ENCODE peak calls at places on chromosomes 5 and 9, in six cellular contexts. H is psoas muscle, A is transverse colon, G is body of pancreas, R is endodermal cell, Q is prostate gland. F is an unnamed sample. For H3K4me1, the result is how much of the 10 kb centered on the place peaks cover.

GRCh38 chr9:99040911-99041582 is 63.9 kb upstream of the TGFBR1 start:
- DNase-seq in H (no peak), A (no peak), G (no peak), R (peak), Q (no peak), F (no peak)

GRCh38 chr5:100623719-100624118 is 88.5 kb downstream of the FAM174A start:
- DNase-seq in H (no peak), A (no peak), G (no peak), R (no peak), Q (no peak), F (no peak)

GRCh38 chr5:138542120-138542955 is 698 bp downstream of the ETF1 start:
- DNase-seq in H (no peak), A (peak), G (peak), R (peak), Q (no peak), F (no peak)

GRCh38 chr9:91929331-91929730 is 20.7 kb downstream of the ROR2 start:
- DNase-seq in H (no peak), A (no peak), G (no peak), R (peak), Q (no peak), F (no peak)

GRCh38 chr5:82011761-82012160 is 39.9 kb downstream of the ATG10 start:
- DNase-seq in H (no peak), A (no peak), G (no peak), R (no peak), Q (no peak), F (no peak)

GRCh38 chr5:138138949-138139775 is at the start of gene NME5:
- DNase-seq in H (peak), A (peak), G (peak), R (peak), Q (peak), F (peak)

GRCh38 chr9:118362123-118362522 is 657.9 kb downstream of the TLR4 start:
- DNase-seq in H (no peak), A (no peak), G (no peak), R (no peak), Q (no peak), F (no peak)

GRCh38 chr5:16713386-16713928 is 96.7 kb upstream of the RETREG1 start:
- DNase-seq in H (no peak), A (peak), G (no peak), R (peak), Q (no peak), F (no peak)

GRCh38 chr9:136832581-136832980 is 9.7 kb upstream of the AJM1 start:
- DNase-seq in H (no peak), A (no peak), G (no peak), R (no peak), Q (no peak), F (no peak)

GRCh38 chr5:177490992-177491391 is 6.4 kb downstream of the PDLIM7 start:
- DNase-seq in H (no peak), A (no peak), G (no peak), R (no peak), Q (no peak), F (no peak)

GRCh38 chr5:173736923-173737412 is 120.5 kb upstream of the BOD1 start:
- DNase-seq in H (no peak), A (peak), G (no peak), R (no peak), Q (no peak), F (no peak)

GRCh38 chr5:72378636-72379289 is 58.6 kb downstream of the PTCD2 start:
- DNase-seq in H (peak), A (no peak), G (no peak), R (no peak), Q (no peak), F (no peak)

GRCh38 chr5:134735243-134735642 is 3.1 kb upstream of the CAMLG start:
- DNase-seq in H (no peak), A (no peak), G (no peak), R (no peak), Q (no peak), F (no peak)

GRCh38 chr9:136537896-136538598 is 7.8 kb downstream of the NOTCH1 start:
- DNase-seq in H (no peak), A (no peak), G (no peak), R (no peak), Q (no peak), F (no peak)

GRCh38 chr9:136335296-136336155 is 8.2 kb downstream of the GPSM1 start:
- DNase-seq in H (no peak), A (no peak), G (no peak), R (no peak), Q (no peak), F (no peak)

GRCh38 chr9:10146517-10147331 is 466.1 kb downstream of the PTPRD start:
- DNase-seq in H (no peak), A (no peak), G (no peak), R (no peak), Q (no peak), F (no peak)

GRCh38 chr9:125296843-125297372 is 35.3 kb downstream of the GAPVD1 start:
- DNase-seq in H (no peak), A (no peak), G (peak), R (peak), Q (peak), F (no peak)

GRCh38 chr9:75372499-75373268 is 284.4 kb downstream of the OSTF1 start:
- DNase-seq in H (peak), A (no peak), G (no peak), R (no peak), Q (no peak), F (no peak)

GRCh38 chr9:125774106-125774505 is 26.9 kb downstream of the PBX3 start:
- DNase-seq in H (no peak), A (no peak), G (no peak), R (no peak), Q (no peak), F (no peak)

GRCh38 chr5:149608936-149609502 is 27.7 kb downstream of the ARHGEF37 start:
- DNase-seq in H (no peak), A (no peak), G (no peak), R (no peak), Q (no peak), F (no peak)

GRCh38 chr9:37309136-37309535 is 113.4 kb upstream of the GRHPR start:
- DNase-seq in H (no peak), A (peak), G (no peak), R (peak), Q (no peak), F (no peak)

GRCh38 chr9:1647776-1648175 is 367.4 kb upstream of the SMARCA2 start:
- DNase-seq in H (no peak), A (no peak), G (no peak), R (no peak), Q (no peak), F (no peak)

GRCh38 chr5:73540192-73540591 is 25.2 kb downstream of the ANKRA2 start:
- DNase-seq in H (no peak), A (no peak), G (no peak), R (no peak), Q (peak), F (no peak)

GRCh38 chr9:4967521-4967920 is 17.6 kb upstream of the JAK2 start:
- DNase-seq in H (no peak), A (no peak), G (no peak), R (no peak), Q (no peak), F (no peak)

GRCh38 chr5:171323806-171324632 is 15.0 kb downstream of the TLX3 start:
- DNase-seq in H (no peak), A (no peak), G (no peak), R (no peak), Q (no peak), F (no peak)

GRCh38 chr5:94916619-94917018 is 298.1 kb downstream of the SLF1 start:
- DNase-seq in H (no peak), A (no peak), G (no peak), R (no peak), Q (peak), F (no peak)

GRCh38 chr9:36748322-36748899 is 175.7 kb downstream of the MELK start:
- DNase-seq in H (peak), A (no peak), G (no peak), R (peak), Q (no peak), F (peak)

GRCh38 chr9:137742698-137743097 is 123.9 kb downstream of the EHMT1 start:
- DNase-seq in H (no peak), A (no peak), G (no peak), R (peak), Q (no peak), F (no peak)

GRCh38 chr5:78795757-78796156 is 147.2 kb upstream of the LHFPL2 start:
- DNase-seq in H (no peak), A (no peak), G (no peak), R (no peak), Q (no peak), F (no peak)

GRCh38 chr5:78803386-78803785 is 154.8 kb upstream of the LHFPL2 start:
- DNase-seq in H (peak), A (peak), G (peak), R (no peak), Q (no peak), F (peak)

GRCh38 chr5:78797945-78798731 is 149.6 kb upstream of the LHFPL2 start:
- DNase-seq in H (no peak), A (no peak), G (no peak), R (no peak), Q (no peak), F (no peak)

GRCh38 chr5:78801413-78801812 is 152.8 kb upstream of the LHFPL2 start:
- DNase-seq in H (no peak), A (no peak), G (no peak), R (no peak), Q (no peak), F (no peak)

DNA sequence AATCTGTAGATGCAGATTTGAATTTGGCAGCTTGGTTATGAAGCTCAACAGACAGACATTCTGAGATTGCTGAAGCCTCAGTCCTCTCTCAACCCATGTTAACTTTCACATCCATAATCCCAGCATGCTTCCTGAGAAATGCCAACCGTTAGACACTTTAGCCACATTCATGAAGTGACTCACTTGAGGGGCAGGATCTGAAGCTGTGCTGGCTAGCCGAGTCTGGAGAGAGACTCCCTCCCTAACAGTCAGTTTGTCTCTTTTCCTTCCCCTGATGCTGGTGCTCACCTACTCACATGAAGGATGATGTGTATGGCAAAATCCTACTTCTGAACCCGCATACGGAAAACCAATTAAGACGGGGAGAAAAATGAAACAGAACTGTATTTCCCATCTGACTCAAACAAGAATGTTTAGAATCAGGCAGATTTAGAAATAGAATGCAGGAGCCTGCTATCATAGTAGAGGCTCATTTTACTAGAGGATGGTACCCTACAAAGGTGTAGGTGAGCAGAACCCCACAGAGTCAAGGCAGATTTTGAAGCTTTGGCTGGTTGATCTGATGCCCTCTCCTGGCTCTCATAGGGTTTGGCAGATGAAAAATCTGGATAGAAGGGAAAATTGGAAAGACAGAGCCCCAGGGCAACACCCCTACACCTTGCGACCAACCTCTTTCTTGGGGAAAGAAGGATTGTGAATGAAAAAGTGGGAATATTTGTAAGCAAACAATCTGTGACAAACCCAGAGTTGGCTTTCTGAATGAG is 150.9 kb upstream of the LHFPL2 start:
- DNase-seq in H (no peak), A (no peak), G (no peak), R (no peak), Q (no peak), F (no peak)
- TF ChIP-seq CTCF in H (no peak), A (no peak), G (no peak), R (peak), Q (no peak), F (no peak)

GRCh38 chr9:111910428-111910827 is 13.8 kb downstream of the UGCG start:
- DNase-seq in H (no peak), A (no peak), G (no peak), R (no peak), Q (no peak), F (no peak)
- H3K4me1 ChIP-seq in H (under half), A (under half), G (half or more), R (under half), Q (under half), F (under half)

DNA sequence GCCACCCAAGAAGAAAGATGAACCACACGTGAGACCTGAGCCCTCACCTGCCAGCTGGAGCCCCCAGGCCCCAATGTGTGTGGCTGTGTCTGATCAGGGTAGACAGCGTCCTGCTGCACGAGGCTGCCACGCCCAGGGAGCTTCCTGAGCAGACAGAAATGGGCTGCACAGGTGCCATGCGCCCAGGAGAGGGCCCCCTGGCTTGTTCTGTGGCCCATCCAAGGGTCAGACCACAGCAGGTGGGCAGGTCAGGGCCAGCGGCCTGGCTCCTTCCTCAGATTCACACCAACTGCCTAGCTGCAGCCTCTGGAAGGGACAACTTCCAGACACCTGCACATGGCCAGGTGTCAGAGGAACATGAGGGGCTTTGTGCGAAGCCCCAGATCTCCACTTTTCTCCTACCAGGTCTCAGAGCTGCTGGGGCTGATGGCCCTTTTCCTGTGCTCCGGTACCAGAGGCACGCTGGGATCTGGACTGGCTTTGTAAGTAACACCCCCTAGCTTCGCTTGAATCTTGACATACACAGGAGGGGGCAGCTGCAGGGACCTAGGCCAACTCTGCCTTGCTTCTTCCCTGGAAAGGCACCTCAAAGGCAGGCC is 10.8 kb downstream of the SARDH start:
- DNase-seq in H (no peak), A (no peak), G (peak), R (peak), Q (no peak), F (peak)
- TF ChIP-seq CTCF in H (no peak), A (no peak), G (no peak), R (no peak), Q (no peak), F (no peak)

GRCh38 chr5:139565411-139566305 is 4.5 kb downstream of the UBE2D2 start:
- DNase-seq in H (no peak), A (peak), G (no peak), R (no peak), Q (no peak), F (no peak)
- H3K4me1 ChIP-seq in H (half or more), A (under half), G (under half), R (under half), Q (under half), F (under half)